ENCODE peak calls at places on chromosomes 11 and 22, in eight cellular contexts. W, Z, M, J, G, E, S and P are unnamed samples.

GRCh38 chr11:94909371-94909820 is 64.0 kb downstream of the CWC15 start:
- DNase-seq in Z (no peak), E (no peak), J (no peak), S (peak), G (no peak), W (no peak), M (no peak), P (no peak)

GRCh38 chr11:64299847-64300648 is at the start of gene CATSPERZ:
- DNase-seq in J (no peak), Z (no peak), W (no peak), M (no peak), E (no peak), S (no peak), G (no peak), P (no peak)

GRCh38 chr22:35330258-35330861 is 30.7 kb downstream of the TOM1 start:
- DNase-seq in W (peak), J (peak), M (peak), E (no peak), Z (no peak), G (peak), S (peak), P (no peak)

GRCh38 chr11:11178671-11179070 is 174.4 kb downstream of the CSNK2A3 start:
- DNase-seq in S (no peak), Z (no peak), G (no peak), J (no peak), W (no peak), E (no peak), M (no peak), P (no peak)

GRCh38 chr11:121586727-121587126 is 134.0 kb upstream of the SORL1-AS1 start:
- DNase-seq in J (no peak), W (no peak), S (no peak), E (no peak), M (no peak), G (no peak), Z (no peak), P (no peak)

GRCh38 chr11:10414659-10415058 is 40.4 kb upstream of the AMPD3 start:
- DNase-seq in M (peak), G (peak), Z (no peak), S (peak), W (peak), J (peak), E (no peak), P (peak)

GRCh38 chr11:110249066-110249465 is 47.3 kb downstream of the RDX start:
- DNase-seq in J (no peak), Z (no peak), S (no peak), E (no peak), W (no peak), M (no peak), G (no peak), P (no peak)

GRCh38 chr22:49659924-49660315 is 167.8 kb downstream of the BRD1 start:
- DNase-seq in W (no peak), J (peak), S (no peak), M (peak), Z (no peak), E (no peak), G (no peak), P (no peak)

GRCh38 chr11:124944565-124944964 is 8.7 kb upstream of the HEPACAM start:
- DNase-seq in M (no peak), E (no peak), G (no peak), Z (no peak), J (no peak), S (no peak), W (no peak), P (no peak)

GRCh38 chr11:70610561-70610960 is 212.2 kb downstream of the CTTN start:
- DNase-seq in S (peak), G (no peak), E (no peak), J (peak), Z (no peak), W (no peak), M (peak), P (no peak)

GRCh38 chr11:61489833-61490585 is 18.5 kb upstream of the LRRC10B start:
- DNase-seq in E (peak), W (peak), S (peak), G (no peak), M (peak), Z (no peak), J (no peak), P (no peak)

GRCh38 chr11:45468265-45468856 is 182.2 kb upstream of the SYT13 start:
- DNase-seq in S (peak), G (no peak), M (no peak), W (no peak), E (no peak), Z (no peak), J (no peak), P (no peak)

GRCh38 chr22:49609207-49609876 is 218.3 kb downstream of the BRD1 start:
- DNase-seq in S (no peak), Z (no peak), G (no peak), J (peak), E (no peak), W (no peak), M (no peak), P (no peak)

GRCh38 chr11:75502138-75502537 is 23.6 kb downstream of the GDPD5 start:
- DNase-seq in J (no peak), S (no peak), M (no peak), W (no peak), Z (no peak), G (no peak), E (no peak), P (no peak)

GRCh38 chr11:2194877-2195755 is 23.5 kb upstream of the TH start:
- DNase-seq in S (peak), G (peak), J (no peak), M (peak), E (peak), W (peak), Z (no peak), P (peak)

GRCh38 chr11:3671334-3672254 is at the start of gene CHRNA10:
- DNase-seq in J (no peak), E (no peak), S (no peak), W (no peak), M (no peak), G (no peak), Z (no peak), P (no peak)

GRCh38 chr11:62256281-62256680 is 13.7 kb upstream of the SCGB2A2 start:
- DNase-seq in E (no peak), G (no peak), J (no peak), S (no peak), M (no peak), Z (no peak), W (no peak), P (no peak)

GRCh38 chr11:28736256-28736655 is 628.1 kb downstream of the METTL15 start:
- DNase-seq in W (no peak), J (no peak), S (peak), Z (no peak), G (no peak), M (no peak), E (no peak), P (no peak)

GRCh38 chr11:58507355-58507754 is 550 bp downstream of the OR5B21 start:
- DNase-seq in M (no peak), W (no peak), S (no peak), Z (no peak), E (no peak), J (no peak), G (no peak), P (no peak)

GRCh38 chr11:66006134-66006890 is 4.0 kb downstream of the BANF1 start:
- DNase-seq in W (no peak), G (no peak), Z (no peak), J (no peak), M (no peak), S (no peak), E (no peak), P (no peak)

GRCh38 chr22:37806409-37807338 is 1.1 kb upstream of the GCAT start:
- DNase-seq in S (peak), G (no peak), M (peak), E (peak), J (no peak), W (peak), Z (no peak), P (peak)

GRCh38 chr11:19651654-19652053 is 61.0 kb upstream of the NAV2 start:
- DNase-seq in G (no peak), E (no peak), J (no peak), W (no peak), S (peak), M (no peak), Z (no peak), P (no peak)

GRCh38 chr11:61714916-61715315 is 34.7 kb downstream of the DAGLA start:
- DNase-seq in W (no peak), G (no peak), J (no peak), M (no peak), E (no peak), Z (no peak), S (no peak), P (no peak)

GRCh38 chr11:2287102-2287501 is 14.6 kb downstream of the C11orf21 start:
- DNase-seq in E (no peak), M (no peak), S (no peak), W (peak), J (peak), Z (no peak), G (peak), P (peak)

GRCh38 chr11:64048042-64048854 is 12.5 kb downstream of the FLRT1 start:
- DNase-seq in S (no peak), W (peak), E (peak), M (no peak), Z (no peak), G (no peak), J (no peak), P (no peak)

GRCh38 chr22:27476729-27477128 is 324.8 kb downstream of the MN1 start:
- DNase-seq in W (no peak), S (peak), G (no peak), E (no peak), J (no peak), M (peak), Z (no peak), P (no peak)

GRCh38 chr11:72770799-72771198 is 18.6 kb upstream of the ARAP1 start:
- DNase-seq in J (no peak), M (no peak), W (no peak), S (no peak), Z (no peak), G (no peak), E (no peak), P (no peak)

GRCh38 chr22:44084044-44084772 is 60.1 kb downstream of the PARVB start:
- DNase-seq in W (no peak), M (no peak), J (no peak), E (no peak), Z (no peak), G (no peak), S (no peak), P (no peak)

GRCh38 chr11:16809901-16810668 is 71.6 kb downstream of the C11orf58 start:
- DNase-seq in Z (no peak), M (peak), W (no peak), S (peak), G (no peak), J (peak), E (no peak), P (peak)

GRCh38 chr11:67261942-67262681 is 4.2 kb upstream of the GRK2 start:
- DNase-seq in S (no peak), J (peak), M (no peak), Z (no peak), G (no peak), E (no peak), W (no peak), P (no peak)

GRCh38 chr22:23780146-23780748 is 6.5 kb upstream of the SMARCB1 start:
- DNase-seq in E (no peak), Z (no peak), W (no peak), G (no peak), S (no peak), J (no peak), M (no peak), P (no peak)

GRCh38 chr11:66649903-66650302 is 11.4 kb downstream of the RBM4 start:
- DNase-seq in G (no peak), Z (no peak), J (no peak), W (no peak), M (no peak), S (no peak), E (peak), P (no peak)

GRCh38 chr22:45262931-45263789 is 21.6 kb upstream of the UPK3A start:
- DNase-seq in Z (no peak), M (peak), J (no peak), E (no peak), W (no peak), G (no peak), S (no peak), P (peak)

GRCh38 chr22:36417281-36417686 is 29.5 kb upstream of the MYH9 start:
- DNase-seq in Z (no peak), G (no peak), S (peak), M (peak), E (no peak), W (no peak), J (no peak), P (peak)

GRCh38 chr11:113131036-113131775 is 170.0 kb downstream of the NCAM1 start:
- DNase-seq in E (no peak), G (no peak), W (no peak), Z (no peak), M (no peak), J (no peak), S (no peak), P (no peak)

GRCh38 chr11:111393096-111393495 is 14.0 kb upstream of the POU2AF1 start:
- DNase-seq in Z (no peak), S (no peak), G (no peak), E (no peak), W (no peak), J (no peak), M (no peak), P (no peak)

GRCh38 chr11:65720237-65720934 is at the start of gene RNASEH2C:
- DNase-seq in E (peak), W (peak), G (peak), S (peak), J (peak), Z (no peak), M (peak), P (peak)

DNA sequence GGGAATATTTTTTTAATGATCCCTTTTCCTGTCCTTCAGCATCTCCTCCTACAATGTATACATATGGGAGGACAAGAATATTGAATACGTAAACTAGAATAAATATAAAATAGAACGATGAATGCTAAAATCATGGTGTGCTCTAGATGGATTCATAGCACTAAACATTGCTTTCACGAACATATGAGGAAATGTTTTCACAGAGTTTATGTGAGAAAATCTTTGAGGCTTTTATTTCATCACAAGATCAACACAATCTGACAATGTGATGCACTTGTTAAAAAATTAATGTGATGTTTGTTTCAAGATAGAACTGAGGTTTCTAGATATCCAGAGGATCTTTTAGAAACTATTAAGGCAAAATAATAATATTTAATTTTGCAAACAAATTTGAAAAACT is 3.0 kb downstream of the CARD16 start:
- DNase-seq in J (no peak), W (no peak), S (no peak), E (no peak), G (no peak), Z (no peak), M (no peak), P (no peak)
- H3K4me3 ChIP-seq in J (no peak), W (no peak), S (no peak), E (no peak), G (no peak), Z (no peak), M (no peak), P (no peak)

GRCh38 chr11:127071606-127072005 is 71.0 kb upstream of the KIRREL3 start:
- DNase-seq in E (no peak), J (no peak), S (no peak), M (no peak), W (no peak), Z (no peak), G (no peak), P (no peak)

GRCh38 chr11:127073621-127074020 is 73.1 kb upstream of the KIRREL3 start:
- DNase-seq in S (no peak), W (no peak), M (no peak), J (no peak), E (no peak), Z (no peak), G (no peak), P (no peak)

GRCh38 chr11:127070808-127071207 is 70.2 kb upstream of the KIRREL3 start:
- DNase-seq in W (no peak), E (no peak), G (no peak), J (no peak), S (no peak), Z (no peak), M (no peak), P (no peak)

GRCh38 chr11:127074151-127074761 is 73.7 kb upstream of the KIRREL3 start:
- DNase-seq in S (peak), J (no peak), Z (no peak), G (no peak), W (no peak), E (peak), M (no peak), P (peak)
- TF ChIP-seq CTCF in S (peak), J (no peak), Z (no peak), G (no peak), W (no peak), E (peak), M (no peak), P (peak)

GRCh38 chr11:504053-504993 is 2.7 kb downstream of the RNH1 start:
- DNase-seq in W (peak), J (no peak), E (no peak), S (no peak), M (peak), G (peak), Z (no peak), P (no peak)
- TF ChIP-seq POLR2A in W (no peak), J (peak), E (peak), S (no peak), M (peak), G (no peak), Z (peak), P (no peak)

DNA sequence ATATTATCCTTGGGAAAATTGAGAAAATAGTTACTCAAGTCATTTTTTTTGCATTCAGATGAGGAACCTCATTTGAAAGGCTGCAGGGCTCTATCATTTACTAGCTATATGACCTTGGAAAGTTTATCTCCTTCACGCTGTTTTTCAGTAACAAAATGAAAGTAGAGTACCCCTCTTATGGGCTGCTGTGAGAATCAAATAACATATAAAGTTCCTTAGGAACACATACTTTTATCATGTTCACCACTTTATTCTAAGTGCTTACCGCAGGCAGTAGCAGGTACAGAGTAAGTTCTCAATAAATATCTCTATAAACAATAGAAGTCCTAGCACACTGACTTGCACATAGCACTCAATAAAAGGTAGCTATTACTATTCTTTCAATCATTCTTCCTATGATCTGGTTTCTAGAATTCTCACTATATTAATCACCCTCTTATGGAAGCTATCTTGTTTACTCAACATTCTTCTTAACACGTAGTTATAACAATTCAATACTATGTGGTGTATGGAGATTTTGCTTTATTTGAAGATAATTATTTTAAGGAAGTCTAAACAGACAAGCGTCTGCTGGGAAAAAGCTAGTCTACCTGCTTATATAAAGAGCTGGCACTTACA is 1.9 kb downstream of the C11orf71 start:
- DNase-seq in S (no peak), J (no peak), Z (no peak), W (no peak), G (no peak), E (no peak), M (no peak), P (no peak)
- H3K4me3 ChIP-seq in S (peak), J (no peak), Z (no peak), W (no peak), G (no peak), E (no peak), M (no peak), P (no peak)

DNA sequence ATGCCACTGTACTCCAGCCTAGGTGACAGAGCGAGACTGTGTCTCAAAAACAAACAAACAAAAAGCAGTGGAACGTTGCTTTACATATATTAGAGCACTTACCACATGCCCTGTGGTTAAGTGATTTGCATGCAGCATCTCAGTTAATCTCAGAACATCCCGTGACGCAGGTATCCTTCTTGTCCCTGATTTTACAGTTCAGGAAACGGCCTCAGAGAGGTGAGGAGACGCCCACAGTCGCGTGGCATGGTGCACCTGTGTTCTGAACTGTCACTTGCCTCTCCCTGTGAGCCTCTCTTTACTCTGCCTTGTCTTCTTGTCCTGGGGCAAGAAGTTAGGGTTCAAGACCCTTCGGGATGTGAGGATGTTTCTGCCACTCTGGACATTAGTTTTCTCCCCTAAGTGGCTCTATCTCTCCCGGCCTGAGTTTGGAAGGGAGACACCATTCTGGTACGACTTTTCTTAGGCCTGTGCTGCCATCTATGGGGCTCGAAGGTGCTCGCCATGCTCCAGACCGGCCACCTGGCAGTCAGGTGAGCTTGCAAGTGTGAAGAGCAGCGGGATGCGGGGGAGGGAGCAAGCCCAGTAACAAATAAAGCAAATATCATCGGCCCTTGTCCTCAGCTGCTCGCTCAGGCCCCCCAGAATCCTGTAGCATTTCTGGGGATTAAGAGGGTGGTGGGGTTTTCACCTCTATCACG is 25.6 kb downstream of the YWHAH start:
- DNase-seq in W (peak), J (no peak), Z (no peak), S (peak), G (peak), M (peak), E (peak), P (peak)
- TF ChIP-seq CTCF in W (peak), J (no peak), Z (peak), S (peak), G (no peak), M (peak), E (peak), P (peak)

DNA sequence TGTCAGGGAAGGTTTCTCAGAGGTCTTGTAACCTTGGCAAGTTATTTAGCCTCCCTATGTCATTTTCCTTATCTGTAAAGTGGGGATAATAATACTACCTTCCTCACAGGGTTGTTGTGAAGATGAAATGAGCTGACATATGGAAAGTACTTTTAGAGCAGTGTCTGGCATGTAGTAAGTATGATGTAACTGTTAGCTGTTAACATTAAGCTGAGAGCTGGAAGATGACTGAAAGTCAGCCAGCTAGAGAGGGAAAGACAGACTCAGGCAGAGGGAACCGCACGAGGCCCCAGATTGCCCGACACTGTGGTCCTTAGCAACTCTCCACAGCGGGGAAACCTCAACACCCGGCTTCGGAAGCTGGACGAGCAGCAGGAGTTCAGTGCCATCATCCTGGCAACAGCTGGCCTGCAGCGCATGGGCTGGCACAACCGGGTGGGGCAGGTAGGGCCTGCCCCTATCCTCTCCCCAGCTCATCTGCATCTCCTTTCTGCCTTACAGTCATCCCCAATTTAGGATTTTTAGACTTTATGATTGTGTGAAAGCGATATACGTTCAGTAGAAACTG is 6.5 kb downstream of the HMBS start:
- DNase-seq in G (no peak), Z (no peak), S (peak), J (no peak), W (no peak), E (no peak), M (no peak), P (no peak)
- TF ChIP-seq POLR2A in G (no peak), Z (no peak), S (no peak), J (no peak), W (no peak), E (no peak), M (no peak), P (no peak)